ENCODE peak calls at places on chromosomes 7 and 10, in six cellular contexts. E, O, N, F, V and G are unnamed samples.

GRCh38 chr7:42194218-42194617 is 42.8 kb downstream of the GLI3 start:
- DNase-seq in V (no peak), E (no peak), N (no peak), F (no peak), O (no peak), G (no peak)

GRCh38 chr10:52617346-52617745 is 155.2 kb downstream of the MBL2 start:
- DNase-seq in F (no peak), E (no peak), V (no peak), O (peak), N (no peak), G (peak)

GRCh38 chr10:21495686-21496284 is 29.7 kb downstream of the SKIDA1 start:
- DNase-seq in F (peak), O (peak), V (peak), E (peak), N (peak), G (peak)

GRCh38 chr7:105020926-105021325 is 6.9 kb downstream of the KMT2E start:
- DNase-seq in F (no peak), N (no peak), E (no peak), V (no peak), O (no peak), G (no peak)

GRCh38 chr10:97686301-97686961 is 610 bp downstream of the AVPI1 start:
- DNase-seq in V (no peak), O (peak), F (no peak), N (peak), E (no peak), G (no peak)

GRCh38 chr7:79936281-79936983 is 198.2 kb upstream of the GNAI1 start:
- DNase-seq in F (no peak), N (no peak), E (no peak), V (no peak), O (peak), G (no peak)

GRCh38 chr10:122225324-122225723 is 45.8 kb upstream of the BTBD16 start:
- DNase-seq in F (no peak), V (no peak), N (no peak), E (no peak), O (no peak), G (no peak)

GRCh38 chr10:44947356-44948152 is 12.0 kb upstream of the RASSF4 start:
- DNase-seq in N (no peak), V (no peak), O (peak), E (no peak), F (no peak), G (no peak)

GRCh38 chr10:13233358-13233757 is 816 bp downstream of the UCMA start:
- DNase-seq in F (peak), V (no peak), N (no peak), O (no peak), E (no peak), G (no peak)

GRCh38 chr10:52740913-52741675 is 31.5 kb downstream of the MBL2 start:
- DNase-seq in E (peak), V (peak), O (peak), N (peak), F (peak), G (peak)

GRCh38 chr10:6464862-6465430 is 115.1 kb downstream of the PRKCQ start:
- DNase-seq in N (no peak), E (no peak), F (no peak), O (no peak), V (no peak), G (no peak)

GRCh38 chr7:35721288-35721687 is 26.4 kb upstream of the HERPUD2 start:
- DNase-seq in F (no peak), O (no peak), V (no peak), E (no peak), N (no peak), G (no peak)

GRCh38 chr7:54687518-54688212 is 71.3 kb downstream of the SEC61G start:
- DNase-seq in E (no peak), V (no peak), O (peak), N (no peak), F (peak), G (no peak)

GRCh38 chr10:120318862-120319261 is 138.2 kb upstream of the PLPP4 start:
- DNase-seq in O (no peak), N (no peak), V (no peak), F (no peak), E (no peak), G (no peak)

GRCh38 chr10:89861584-89862287 is 160.3 kb downstream of the KIF20B start:
- DNase-seq in V (no peak), N (no peak), O (peak), E (no peak), F (no peak), G (peak)

GRCh38 chr7:136685506-136685905 is 182.9 kb upstream of the CHRM2 start:
- DNase-seq in F (no peak), E (peak), O (no peak), V (no peak), N (no peak), G (no peak)

GRCh38 chr7:43248961-43249807 is 136.7 kb downstream of the HECW1 start:
- DNase-seq in N (no peak), F (no peak), O (peak), V (peak), E (no peak), G (no peak)

GRCh38 chr7:74475243-74475986 is 21.7 kb downstream of the GTF2IRD1 start:
- DNase-seq in N (peak), V (no peak), O (no peak), F (no peak), E (no peak), G (peak)

GRCh38 chr10:34627331-34627730 is 187.8 kb downstream of the PARD3 start:
- DNase-seq in O (no peak), N (no peak), E (no peak), V (no peak), F (no peak), G (no peak)

GRCh38 chr7:140723002-140723401 is 26.5 kb downstream of the NDUFB2 start:
- DNase-seq in V (no peak), E (no peak), O (no peak), N (no peak), F (no peak), G (no peak)

GRCh38 chr7:102897211-102897621 is 15.6 kb upstream of the LRRC17 start:
- DNase-seq in E (no peak), F (no peak), V (no peak), N (no peak), O (peak), G (no peak)

GRCh38 chr7:48822138-48822537 is 102.2 kb upstream of the CDC14C start:
- DNase-seq in O (no peak), F (no peak), E (no peak), N (no peak), V (no peak), G (no peak)

GRCh38 chr7:34341331-34341730 is 316.7 kb upstream of the NPSR1 start:
- DNase-seq in O (peak), F (peak), E (no peak), N (no peak), V (no peak), G (peak)

GRCh38 chr7:141551773-141552162 is 558 bp downstream of the AGK start:
- DNase-seq in F (no peak), O (no peak), E (no peak), N (peak), V (no peak), G (no peak)

GRCh38 chr7:94391716-94392390 is 2.8 kb upstream of the COL1A2 start:
- DNase-seq in N (no peak), F (peak), E (peak), O (no peak), V (no peak), G (no peak)

GRCh38 chr10:1070939-1071338 is 14.8 kb downstream of the WDR37 start:
- DNase-seq in N (no peak), O (peak), V (no peak), E (no peak), F (peak), G (no peak)

GRCh38 chr10:75825220-75825619 is 393.8 kb downstream of the LRMDA start:
- DNase-seq in V (no peak), O (no peak), F (no peak), E (no peak), N (no peak), G (no peak)

GRCh38 chr7:106841896-106842390 is 23.1 kb upstream of the PIK3CG start:
- DNase-seq in F (no peak), O (no peak), N (no peak), V (no peak), E (no peak), G (no peak)

GRCh38 chr10:3946234-3947229 is 161.5 kb upstream of the KLF6 start:
- DNase-seq in N (no peak), O (peak), V (no peak), E (no peak), F (no peak), G (no peak)

GRCh38 chr7:54932818-54933543 is 85.8 kb upstream of the EGFR start:
- DNase-seq in V (peak), O (peak), F (peak), E (peak), N (no peak), G (peak)

GRCh38 chr10:105585753-105586152 is 944.7 kb downstream of the SORCS3 start:
- DNase-seq in O (peak), V (no peak), N (no peak), F (peak), E (no peak), G (peak)

GRCh38 chr7:16438988-16439387 is 17.6 kb upstream of the CRPPA start:
- DNase-seq in F (no peak), O (no peak), E (no peak), V (no peak), N (no peak), G (no peak)

GRCh38 chr7:117020605-117021002 is 67.3 kb downstream of the ST7 start:
- DNase-seq in N (no peak), V (no peak), F (peak), E (no peak), O (no peak), G (no peak)

GRCh38 chr7:102989161-102989560 is 76.4 kb downstream of the LRRC17 start:
- DNase-seq in O (no peak), V (no peak), E (no peak), N (no peak), F (no peak), G (no peak)

GRCh38 chr10:42990016-42990720 is 86.7 kb upstream of the RET start:
- DNase-seq in V (no peak), O (no peak), F (no peak), E (peak), N (no peak), G (no peak)

GRCh38 chr7:140421521-140421920 is 17.7 kb downstream of the RAB19 start:
- DNase-seq in N (no peak), E (no peak), F (no peak), V (no peak), O (no peak), G (no peak)

DNA sequence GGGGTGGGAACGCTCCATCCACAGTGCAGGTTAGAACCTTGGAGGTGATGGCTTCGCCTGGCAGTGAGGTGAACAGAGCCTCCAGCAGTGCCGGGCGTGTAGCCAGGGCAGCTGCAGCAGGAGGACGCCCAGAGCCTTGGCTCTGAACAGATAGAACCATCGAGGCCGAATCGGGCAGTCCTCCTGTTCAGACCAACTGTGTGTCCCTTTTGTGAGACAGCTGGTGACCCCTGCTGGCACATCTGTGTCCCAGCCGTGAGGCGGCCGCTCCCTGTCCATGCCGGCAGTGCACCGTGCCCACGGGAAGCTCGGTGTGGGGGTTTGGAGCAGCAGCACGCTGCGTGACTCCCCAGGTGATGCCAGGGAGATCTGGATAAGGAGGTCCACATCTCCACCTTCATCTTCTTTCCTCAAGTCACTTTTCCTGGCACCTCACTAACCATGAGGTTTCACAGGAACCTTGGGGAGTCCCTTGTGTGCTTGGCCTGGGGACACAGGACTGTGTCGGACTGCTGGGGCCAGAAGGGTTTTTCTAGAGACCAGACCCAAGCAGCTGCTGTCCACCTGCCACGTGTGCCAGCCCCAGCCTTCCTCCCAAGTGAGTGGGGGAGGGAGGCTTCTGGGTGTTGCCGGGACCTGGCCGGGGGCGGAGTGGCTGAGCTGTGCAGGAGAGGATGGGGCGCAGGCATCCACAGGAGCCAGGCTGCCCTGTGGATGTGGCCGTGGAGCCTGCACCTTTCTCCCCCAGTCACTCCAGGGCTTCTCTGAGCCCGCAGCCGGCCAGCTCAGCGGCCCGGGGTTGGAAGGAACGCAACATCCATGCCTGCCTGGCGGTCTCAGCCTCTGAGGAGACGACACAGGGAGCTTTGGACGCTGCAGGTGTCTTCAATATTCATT is 69.4 kb downstream of the DNAJB6 start:
- DNase-seq in E (no peak), N (no peak), V (no peak), O (no peak), F (no peak), G (no peak)
- TF ChIP-seq CTCF in E (no peak), N (peak), V (peak), O (peak), F (peak), G (no peak)

GRCh38 chr10:103712898-103713498 is 142.4 kb downstream of the SH3PXD2A start:
- DNase-seq in F (peak), N (peak), E (peak), V (peak), O (peak), G (peak)
- TF ChIP-seq CTCF in F (peak), N (peak), E (peak), V (peak), O (peak), G (peak)

GRCh38 chr10:72331575-72332422 is 22.9 kb downstream of the DNAJB12 start:
- DNase-seq in V (no peak), N (peak), O (peak), F (peak), E (peak), G (peak)
- TF ChIP-seq CTCF in V (no peak), N (peak), O (peak), F (peak), E (no peak), G (no peak)

DNA sequence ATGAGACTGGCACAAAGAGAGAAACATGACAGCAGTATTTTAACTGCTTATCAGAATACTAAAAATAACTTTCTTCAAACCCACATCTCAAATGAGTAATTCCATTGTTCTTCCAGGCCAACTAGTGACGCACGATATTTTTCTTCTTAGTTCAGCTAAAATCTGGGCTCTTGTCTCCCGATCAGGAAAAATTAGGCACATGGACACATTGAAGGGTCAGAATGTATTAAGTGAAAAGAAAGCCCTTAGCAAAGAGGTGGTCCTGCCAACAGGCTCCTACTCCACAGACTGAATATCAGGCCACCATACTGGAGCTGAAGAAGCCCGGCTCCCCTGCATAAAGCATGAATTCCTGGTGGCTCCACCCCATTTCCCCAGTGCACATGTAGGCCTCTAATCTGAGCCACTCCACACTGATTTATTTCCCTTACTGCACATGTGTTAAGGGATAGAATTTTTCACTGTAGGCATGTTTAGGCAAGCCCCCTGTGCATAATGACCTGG is 9.4 kb upstream of the CCM2 start:
- DNase-seq in N (no peak), F (no peak), E (no peak), V (no peak), O (peak), G (no peak)
- TF ChIP-seq CTCF in N (no peak), F (no peak), E (no peak), V (no peak), O (no peak), G (no peak)